ENCODE peak calls at places on chromosome 1, in seven cellular contexts. One of them, this sample, is unnamed.

GRCh38 chr1:8782955-8783354 is 34.5 kb downstream of the RERE start:
- DNase-seq in GM23248: no peak
- DNase-seq in colonic mucosa: no peak
- DNase-seq in IMR-90: no peak
- DNase-seq in Karpas-422: no peak
- DNase-seq in neural progenitor cell: no peak
- DNase-seq in fibroblast of lung: no peak
- DNase-seq in this sample: no peak

GRCh38 chr1:151809625-151810556 is 4.7 kb upstream of the LINGO4 start:
- DNase-seq in Karpas-422: no peak
- DNase-seq in colonic mucosa: no peak
- DNase-seq in neural progenitor cell: no peak
- DNase-seq in fibroblast of lung: no peak
- DNase-seq in IMR-90: no peak
- DNase-seq in GM23248: peak; percentile 16
- DNase-seq in this sample: no peak

GRCh38 chr1:43835141-43836021 is 98.2 kb upstream of the ARTN start:
- DNase-seq in IMR-90: peak; percentile 88
- DNase-seq in Karpas-422: peak; percentile 71
- DNase-seq in fibroblast of lung: peak; percentile 89
- DNase-seq in colonic mucosa: no peak
- DNase-seq in GM23248: peak; percentile 95
- DNase-seq in neural progenitor cell: no peak
- DNase-seq in this sample: peak; percentile 84

GRCh38 chr1:156870734-156871133 is 10.1 kb downstream of the NTRK1 start:
- DNase-seq in Karpas-422: no peak
- DNase-seq in fibroblast of lung: peak; percentile 91
- DNase-seq in neural progenitor cell: no peak
- DNase-seq in colonic mucosa: no peak
- DNase-seq in GM23248: peak; percentile 95
- DNase-seq in IMR-90: peak; percentile 93
- DNase-seq in this sample: peak; percentile 88

GRCh38 chr1:89998306-89998705 is 3.4 kb downstream of the ZNF326 start:
- DNase-seq in Karpas-422: no peak
- DNase-seq in neural progenitor cell: no peak
- DNase-seq in GM23248: peak; percentile 64
- DNase-seq in fibroblast of lung: peak; percentile 32
- DNase-seq in colonic mucosa: no peak
- DNase-seq in IMR-90: peak; percentile 34
- DNase-seq in this sample: peak; percentile 53

GRCh38 chr1:17028662-17029188 is 17.0 kb upstream of the ATP13A2 start:
- DNase-seq in IMR-90: no peak
- DNase-seq in GM23248: peak; percentile 31
- DNase-seq in Karpas-422: no peak
- DNase-seq in fibroblast of lung: no peak
- DNase-seq in colonic mucosa: no peak
- DNase-seq in neural progenitor cell: no peak
- DNase-seq in this sample: no peak

GRCh38 chr1:154418898-154419619 is 13.9 kb downstream of the IL6R start:
- DNase-seq in IMR-90: no peak
- DNase-seq in GM23248: no peak
- DNase-seq in fibroblast of lung: no peak
- DNase-seq in neural progenitor cell: no peak
- DNase-seq in colonic mucosa: no peak
- DNase-seq in Karpas-422: no peak
- DNase-seq in this sample: no peak

GRCh38 chr1:185823471-185823870 is 89.3 kb downstream of the HMCN1 start:
- DNase-seq in colonic mucosa: no peak
- DNase-seq in IMR-90: peak; percentile 61
- DNase-seq in GM23248: peak; percentile 24
- DNase-seq in Karpas-422: no peak
- DNase-seq in neural progenitor cell: no peak
- DNase-seq in fibroblast of lung: peak; percentile 14
- DNase-seq in this sample: peak; percentile 51

GRCh38 chr1:199821029-199821779 is 206.3 kb upstream of the NR5A2 start:
- DNase-seq in neural progenitor cell: no peak
- DNase-seq in GM23248: peak; percentile 8
- DNase-seq in colonic mucosa: peak; percentile 25
- DNase-seq in fibroblast of lung: no peak
- DNase-seq in IMR-90: no peak
- DNase-seq in Karpas-422: no peak
- DNase-seq in this sample: no peak

GRCh38 chr1:32286763-32287162 is 5.1 kb upstream of the HDAC1 start:
- DNase-seq in neural progenitor cell: no peak
- DNase-seq in colonic mucosa: no peak
- DNase-seq in Karpas-422: no peak
- DNase-seq in GM23248: no peak
- DNase-seq in fibroblast of lung: no peak
- DNase-seq in IMR-90: no peak
- DNase-seq in this sample: no peak

GRCh38 chr1:18947570-18947969 is 8.9 kb downstream of the IFFO2 start:
- DNase-seq in IMR-90: no peak
- DNase-seq in fibroblast of lung: no peak
- DNase-seq in colonic mucosa: no peak
- DNase-seq in GM23248: peak; percentile 57
- DNase-seq in neural progenitor cell: no peak
- DNase-seq in Karpas-422: no peak
- DNase-seq in this sample: no peak

GRCh38 chr1:18946550-18947381 is 9.7 kb downstream of the IFFO2 start:
- DNase-seq in neural progenitor cell: no peak
- DNase-seq in Karpas-422: no peak
- DNase-seq in GM23248: peak; percentile 66
- DNase-seq in IMR-90: no peak
- DNase-seq in fibroblast of lung: no peak
- DNase-seq in colonic mucosa: no peak
- DNase-seq in this sample: no peak

GRCh38 chr1:18943914-18944572 is 12.4 kb downstream of the IFFO2 start:
- DNase-seq in fibroblast of lung: no peak
- DNase-seq in Karpas-422: no peak
- DNase-seq in colonic mucosa: no peak
- DNase-seq in neural progenitor cell: no peak
- DNase-seq in GM23248: no peak
- DNase-seq in IMR-90: no peak
- DNase-seq in this sample: no peak

GRCh38 chr1:18944810-18945209 is 11.7 kb downstream of the IFFO2 start:
- DNase-seq in fibroblast of lung: no peak
- DNase-seq in IMR-90: no peak
- DNase-seq in GM23248: no peak
- DNase-seq in Karpas-422: no peak
- DNase-seq in neural progenitor cell: no peak
- DNase-seq in colonic mucosa: no peak
- DNase-seq in this sample: no peak

DNA sequence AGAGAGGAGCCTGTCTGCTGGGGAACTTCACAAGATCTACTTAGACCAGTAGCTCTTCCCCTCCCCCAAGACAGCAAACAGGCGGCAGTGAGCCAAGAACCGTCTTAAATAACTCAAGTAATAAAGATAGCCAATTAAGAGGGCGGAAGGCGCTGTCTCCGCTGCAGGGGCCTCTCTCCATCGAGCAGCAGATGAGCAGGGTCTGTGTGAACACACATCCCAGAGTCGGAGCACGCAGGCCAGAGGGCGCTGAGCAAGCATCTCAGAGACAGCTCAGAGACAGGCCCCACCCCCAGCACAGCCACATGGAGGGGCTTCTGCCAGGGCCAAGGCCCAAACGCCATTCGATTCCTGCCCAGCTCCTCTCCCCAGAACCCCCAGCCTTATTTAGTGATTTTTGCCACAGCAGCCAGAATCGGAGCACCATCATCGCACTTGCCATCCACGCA is 11.1 kb downstream of the IFFO2 start:
- DNase-seq in Karpas-422: no peak
- DNase-seq in colonic mucosa: peak; percentile 52
- DNase-seq in IMR-90: peak; percentile 62
- DNase-seq in neural progenitor cell: peak; percentile 48
- DNase-seq in GM23248: no peak
- DNase-seq in fibroblast of lung: peak; percentile 78
- DNase-seq in this sample: no peak
- H3K4me1 ChIP-seq in Karpas-422: no peaks in the 10 kb centered on the region
- H3K4me1 ChIP-seq in colonic mucosa: peaks cover 11% of the 10 kb centered on the region
- H3K4me1 ChIP-seq in IMR-90: peaks cover 57% of the 10 kb centered on the region
- H3K4me1 ChIP-seq in neural progenitor cell: peaks cover 37% of the 10 kb centered on the region
- H3K4me1 ChIP-seq in GM23248: peaks cover 46% of the 10 kb centered on the region
- H3K4me1 ChIP-seq in fibroblast of lung: peaks cover 48% of the 10 kb centered on the region
- H3K4me1 ChIP-seq in this sample: peaks cover 47% of the 10 kb centered on the region

GRCh38 chr1:226604846-226605572 is 56.4 kb downstream of the STUM start:
- DNase-seq in GM23248: peak; percentile 33
- DNase-seq in colonic mucosa: no peak
- DNase-seq in neural progenitor cell: no peak
- DNase-seq in fibroblast of lung: no peak
- DNase-seq in IMR-90: no peak
- DNase-seq in Karpas-422: no peak
- DNase-seq in this sample: no peak

GRCh38 chr1:226601456-226601855 is 52.9 kb downstream of the STUM start:
- DNase-seq in neural progenitor cell: no peak
- DNase-seq in GM23248: no peak
- DNase-seq in Karpas-422: no peak
- DNase-seq in fibroblast of lung: no peak
- DNase-seq in colonic mucosa: no peak
- DNase-seq in IMR-90: no peak
- DNase-seq in this sample: no peak

GRCh38 chr1:226603976-226604845 is 55.6 kb downstream of the STUM start:
- DNase-seq in Karpas-422: no peak
- DNase-seq in IMR-90: no peak
- DNase-seq in GM23248: no peak
- DNase-seq in colonic mucosa: no peak
- DNase-seq in neural progenitor cell: peak; percentile 84
- DNase-seq in fibroblast of lung: no peak
- DNase-seq in this sample: peak; percentile 56

GRCh38 chr1:226602186-226603029 is 53.8 kb downstream of the STUM start:
- DNase-seq in neural progenitor cell: no peak
- DNase-seq in Karpas-422: no peak
- DNase-seq in GM23248: peak; percentile 93
- DNase-seq in fibroblast of lung: peak; percentile 95
- DNase-seq in colonic mucosa: peak; percentile 38
- DNase-seq in IMR-90: peak; percentile 78
- DNase-seq in this sample: peak; percentile 91

DNA sequence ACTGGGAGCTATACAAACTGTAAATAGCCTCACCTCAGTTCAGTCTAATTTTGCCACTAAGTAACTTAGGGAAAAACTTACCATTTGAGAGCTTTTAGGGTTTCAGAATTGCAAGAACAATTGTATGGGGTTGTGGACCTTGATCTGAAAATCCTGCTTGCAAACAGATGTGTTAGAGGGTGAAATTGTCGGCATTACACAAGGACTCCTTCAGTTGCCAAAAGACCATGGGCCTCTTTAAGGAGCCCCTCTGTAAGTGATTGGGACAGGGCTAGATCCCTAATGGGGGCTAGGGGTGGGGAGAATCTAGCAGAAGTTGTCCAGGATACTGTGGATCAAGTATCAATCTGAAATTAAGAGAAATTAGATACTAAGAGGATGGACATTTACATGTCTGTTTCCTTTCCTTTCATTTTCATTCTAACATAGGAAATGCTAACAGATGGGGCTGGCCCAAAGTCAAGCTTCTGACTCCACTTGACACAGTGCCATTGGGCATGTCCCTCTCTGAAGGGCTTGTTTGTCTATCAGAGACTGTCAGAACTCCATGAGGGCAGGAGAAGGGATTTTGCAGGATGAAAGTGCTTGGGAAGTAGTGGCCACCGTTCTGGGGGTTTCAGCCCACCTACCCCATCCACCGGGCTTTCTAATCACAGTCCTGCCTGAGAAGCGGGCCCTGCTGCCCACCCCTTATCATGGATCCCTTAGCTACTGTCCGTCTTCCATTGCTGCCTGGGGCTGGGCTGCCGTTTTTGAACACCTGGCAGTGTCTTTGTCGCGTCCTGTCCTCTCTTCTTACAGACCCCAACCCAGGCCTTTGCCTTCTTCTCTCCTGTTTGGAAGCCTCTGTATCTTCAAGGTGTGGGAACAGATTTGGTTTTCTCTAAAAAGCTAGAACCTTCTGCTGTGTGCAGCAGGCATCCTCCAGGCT is 54.7 kb downstream of the STUM start:
- DNase-seq in IMR-90: peak; percentile 48
- DNase-seq in neural progenitor cell: no peak
- DNase-seq in fibroblast of lung: peak; percentile 72
- DNase-seq in Karpas-422: no peak
- DNase-seq in colonic mucosa: peak; percentile 53
- DNase-seq in GM23248: peak; percentile 92
- DNase-seq in this sample: peak; percentile 86
- H3K9ac ChIP-seq in IMR-90: no peak overlapping the region
- H3K9ac ChIP-seq in neural progenitor cell: no peak overlapping the region
- H3K9ac ChIP-seq in fibroblast of lung: peak overlapping the region; percentile 38
- H3K9ac ChIP-seq in Karpas-422: no peak overlapping the region
- H3K9ac ChIP-seq in colonic mucosa: no peak overlapping the region
- H3K9ac ChIP-seq in GM23248: peak overlapping the region; percentile 74
- H3K9ac ChIP-seq in this sample: peak overlapping the region; percentile 85

GRCh38 chr1:115337276-115337632 is 795 bp downstream of the NGF start:
- DNase-seq in fibroblast of lung: no peak
- DNase-seq in colonic mucosa: no peak
- DNase-seq in neural progenitor cell: no peak
- DNase-seq in GM23248: peak; percentile 47
- DNase-seq in IMR-90: no peak
- DNase-seq in Karpas-422: no peak
- DNase-seq in this sample: peak; percentile 36
- H3K4me3 ChIP-seq in fibroblast of lung: peak overlapping the region; percentile 97
- H3K4me3 ChIP-seq in colonic mucosa: peak overlapping the region; percentile 35
- H3K4me3 ChIP-seq in neural progenitor cell: peak overlapping the region; percentile 70
- H3K4me3 ChIP-seq in GM23248: peak overlapping the region; percentile 92
- H3K4me3 ChIP-seq in IMR-90: peak overlapping the region; percentile 84
- H3K4me3 ChIP-seq in Karpas-422: no peak overlapping the region
- H3K4me3 ChIP-seq in this sample: peak overlapping the region; percentile 85

GRCh38 chr1:91020486-91020885 is 1.3 kb downstream of the ZNF644 start:
- DNase-seq in IMR-90: peak; percentile 19
- DNase-seq in GM23248: peak; percentile 48
- DNase-seq in Karpas-422: no peak
- DNase-seq in neural progenitor cell: no peak
- DNase-seq in fibroblast of lung: peak; percentile 24
- DNase-seq in colonic mucosa: no peak
- DNase-seq in this sample: peak; percentile 46

GRCh38 chr1:91015794-91016550 is 5.9 kb downstream of the ZNF644 start:
- DNase-seq in GM23248: peak; percentile 24
- DNase-seq in colonic mucosa: no peak
- DNase-seq in Karpas-422: no peak
- DNase-seq in fibroblast of lung: no peak
- DNase-seq in neural progenitor cell: no peak
- DNase-seq in IMR-90: peak; percentile 42
- DNase-seq in this sample: peak; percentile 19

GRCh38 chr1:91020967-91021685 is 709 bp downstream of the ZNF644 start:
- DNase-seq in Karpas-422: peak; percentile 85
- DNase-seq in fibroblast of lung: peak; percentile 80
- DNase-seq in GM23248: peak; percentile 91
- DNase-seq in neural progenitor cell: peak; percentile 95
- DNase-seq in IMR-90: peak; percentile 89
- DNase-seq in colonic mucosa: peak; percentile 76
- DNase-seq in this sample: peak; percentile 87

GRCh38 chr1:91015358-91015780 is 6.5 kb downstream of the ZNF644 start:
- DNase-seq in Karpas-422: no peak
- DNase-seq in IMR-90: no peak
- DNase-seq in GM23248: no peak
- DNase-seq in neural progenitor cell: no peak
- DNase-seq in colonic mucosa: no peak
- DNase-seq in fibroblast of lung: no peak
- DNase-seq in this sample: no peak

DNA sequence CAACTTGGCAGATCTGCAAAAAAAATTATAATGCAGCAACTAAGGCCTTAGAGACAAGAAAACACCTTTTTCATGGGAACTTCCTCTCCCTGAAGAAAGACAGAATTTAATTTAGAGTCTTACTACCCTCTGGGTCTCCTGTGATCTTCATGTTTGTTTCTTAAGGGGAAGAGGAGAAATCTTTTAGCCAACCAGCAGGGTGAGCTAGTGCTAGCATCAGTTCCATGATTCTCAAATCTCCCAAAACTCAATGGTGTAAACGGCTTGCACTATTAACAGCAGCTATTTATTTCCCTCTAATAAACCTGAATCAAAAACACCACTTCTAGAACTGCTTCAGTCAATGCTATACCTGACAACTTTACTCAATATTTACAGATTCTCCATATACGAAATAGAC is 3.8 kb downstream of the ZNF644 start:
- DNase-seq in colonic mucosa: no peak
- DNase-seq in GM23248: peak; percentile 51
- DNase-seq in Karpas-422: no peak
- DNase-seq in neural progenitor cell: no peak
- DNase-seq in IMR-90: no peak
- DNase-seq in fibroblast of lung: peak; percentile 38
- DNase-seq in this sample: peak; percentile 44
- H3K4me1 ChIP-seq in colonic mucosa: peaks cover 16% of the 10 kb centered on the region
- H3K4me1 ChIP-seq in GM23248: peaks cover 50% of the 10 kb centered on the region
- H3K4me1 ChIP-seq in Karpas-422: peaks cover 41% of the 10 kb centered on the region
- H3K4me1 ChIP-seq in neural progenitor cell: peaks cover 37% of the 10 kb centered on the region
- H3K4me1 ChIP-seq in IMR-90: peaks cover 1% of the 10 kb centered on the region
- H3K4me1 ChIP-seq in fibroblast of lung: peaks cover 6% of the 10 kb centered on the region
- H3K4me1 ChIP-seq in this sample: peaks cover 47% of the 10 kb centered on the region